ENCODE peak calls at places on chromosomes 1 and 21, in five cellular contexts. One of them, this sample, is unnamed. For H3K9me3, the result is how much of the 10 kb centered on the place peaks cover.

GRCh38 chr1:214808845-214809460 is 206.0 kb downstream of the CENPF start:
- DNase-seq in right atrium auricular region: no peak
- DNase-seq in lower lobe of right lung: no peak
- DNase-seq in left lung: no peak
- DNase-seq in AG04450: no peak
- DNase-seq in this sample: no peak

GRCh38 chr1:167912294-167912693 is 1.6 kb downstream of the ADCY10 start:
- DNase-seq in right atrium auricular region: no peak
- DNase-seq in lower lobe of right lung: no peak
- DNase-seq in left lung: no peak
- DNase-seq in AG04450: no peak
- DNase-seq in this sample: no peak

GRCh38 chr1:15525043-15525958 is 1.3 kb upstream of the CASP9 start:
- DNase-seq in right atrium auricular region: peak
- DNase-seq in lower lobe of right lung: peak
- DNase-seq in left lung: no peak
- DNase-seq in AG04450: no peak
- DNase-seq in this sample: no peak

GRCh38 chr1:147641695-147642592 is 28.4 kb downstream of the ACP6 start:
- DNase-seq in right atrium auricular region: no peak
- DNase-seq in lower lobe of right lung: no peak
- DNase-seq in left lung: no peak
- DNase-seq in AG04450: no peak
- DNase-seq in this sample: peak

GRCh38 chr1:246269466-246269865 is 237.6 kb downstream of the SMYD3 start:
- DNase-seq in right atrium auricular region: no peak
- DNase-seq in lower lobe of right lung: no peak
- DNase-seq in left lung: no peak
- DNase-seq in AG04450: no peak
- DNase-seq in this sample: no peak

GRCh38 chr1:201748331-201748730 is 80.6 kb upstream of the IPO9 start:
- DNase-seq in right atrium auricular region: no peak
- DNase-seq in lower lobe of right lung: no peak
- DNase-seq in left lung: no peak
- DNase-seq in AG04450: peak
- DNase-seq in this sample: no peak

GRCh38 chr1:236348071-236348470 is 46.0 kb upstream of the EDARADD start:
- DNase-seq in right atrium auricular region: no peak
- DNase-seq in lower lobe of right lung: no peak
- DNase-seq in left lung: no peak
- DNase-seq in AG04450: no peak
- DNase-seq in this sample: no peak

GRCh38 chr1:16984717-16985116 is 4.3 kb upstream of the MFAP2 start:
- DNase-seq in right atrium auricular region: peak
- DNase-seq in lower lobe of right lung: peak
- DNase-seq in left lung: peak
- DNase-seq in AG04450: peak
- DNase-seq in this sample: no peak

GRCh38 chr1:172375227-172375631 is 45.3 kb upstream of the C1orf105 start:
- DNase-seq in right atrium auricular region: no peak
- DNase-seq in lower lobe of right lung: no peak
- DNase-seq in left lung: no peak
- DNase-seq in AG04450: no peak
- DNase-seq in this sample: no peak

GRCh38 chr1:27968692-27969091 is 8.9 kb downstream of the XKR8 start:
- DNase-seq in right atrium auricular region: peak
- DNase-seq in lower lobe of right lung: no peak
- DNase-seq in left lung: no peak
- DNase-seq in AG04450: peak
- DNase-seq in this sample: no peak

GRCh38 chr1:27650527-27651175 is 15.7 kb upstream of the FGR start:
- DNase-seq in right atrium auricular region: no peak
- DNase-seq in lower lobe of right lung: no peak
- DNase-seq in left lung: no peak
- DNase-seq in AG04450: no peak
- DNase-seq in this sample: no peak

GRCh38 chr1:58841455-58841854 is 57.6 kb upstream of the JUN start:
- DNase-seq in right atrium auricular region: no peak
- DNase-seq in lower lobe of right lung: peak
- DNase-seq in left lung: no peak
- DNase-seq in AG04450: no peak
- DNase-seq in this sample: no peak

GRCh38 chr21:45998276-45998701 is 16.7 kb downstream of the COL6A1 start:
- DNase-seq in right atrium auricular region: peak
- DNase-seq in lower lobe of right lung: no peak
- DNase-seq in left lung: peak
- DNase-seq in AG04450: no peak
- DNase-seq in this sample: peak

GRCh38 chr1:180881806-180882509 is 30.7 kb upstream of the KIAA1614 start:
- DNase-seq in right atrium auricular region: no peak
- DNase-seq in lower lobe of right lung: no peak
- DNase-seq in left lung: no peak
- DNase-seq in AG04450: no peak
- DNase-seq in this sample: no peak

GRCh38 chr1:12745126-12745991 is 641 bp upstream of the CFAP107 start:
- DNase-seq in right atrium auricular region: no peak
- DNase-seq in lower lobe of right lung: no peak
- DNase-seq in left lung: no peak
- DNase-seq in AG04450: no peak
- DNase-seq in this sample: no peak

GRCh38 chr1:30324251-30325084 is 398.9 kb downstream of the MATN1 start:
- DNase-seq in right atrium auricular region: peak
- DNase-seq in lower lobe of right lung: no peak
- DNase-seq in left lung: no peak
- DNase-seq in AG04450: no peak
- DNase-seq in this sample: peak

GRCh38 chr21:32463889-32464300 is 51.4 kb downstream of the EVA1C start:
- DNase-seq in right atrium auricular region: peak
- DNase-seq in lower lobe of right lung: no peak
- DNase-seq in left lung: no peak
- DNase-seq in AG04450: peak
- DNase-seq in this sample: no peak

GRCh38 chr1:96927125-96927524 is 205.5 kb downstream of the PTBP2 start:
- DNase-seq in right atrium auricular region: no peak
- DNase-seq in lower lobe of right lung: no peak
- DNase-seq in left lung: no peak
- DNase-seq in AG04450: peak
- DNase-seq in this sample: no peak

GRCh38 chr1:232302376-232303049 is 327.4 kb downstream of the SIPA1L2 start:
- DNase-seq in right atrium auricular region: no peak
- DNase-seq in lower lobe of right lung: no peak
- DNase-seq in left lung: no peak
- DNase-seq in AG04450: no peak
- DNase-seq in this sample: no peak

GRCh38 chr1:175095978-175096611 is 28.5 kb downstream of the TNN start:
- DNase-seq in right atrium auricular region: peak
- DNase-seq in lower lobe of right lung: no peak
- DNase-seq in left lung: no peak
- DNase-seq in AG04450: no peak
- DNase-seq in this sample: no peak

GRCh38 chr1:170872663-170873062 is 62.7 kb upstream of the MROH9 start:
- DNase-seq in right atrium auricular region: no peak
- DNase-seq in lower lobe of right lung: no peak
- DNase-seq in left lung: no peak
- DNase-seq in AG04450: no peak
- DNase-seq in this sample: no peak

GRCh38 chr1:181083842-181084605 is 4.5 kb upstream of the IER5 start:
- DNase-seq in right atrium auricular region: no peak
- DNase-seq in lower lobe of right lung: peak
- DNase-seq in left lung: peak
- DNase-seq in AG04450: no peak
- DNase-seq in this sample: peak

GRCh38 chr1:7341145-7341900 is 429.8 kb upstream of the VAMP3 start:
- DNase-seq in right atrium auricular region: no peak
- DNase-seq in lower lobe of right lung: no peak
- DNase-seq in left lung: no peak
- DNase-seq in AG04450: no peak
- DNase-seq in this sample: no peak

GRCh38 chr1:27322569-27323116 is 680 bp downstream of the TMEM222 start:
- DNase-seq in right atrium auricular region: no peak
- DNase-seq in lower lobe of right lung: no peak
- DNase-seq in left lung: no peak
- DNase-seq in AG04450: no peak
- DNase-seq in this sample: no peak

GRCh38 chr1:88783145-88783544 is 99.1 kb downstream of the PKN2 start:
- DNase-seq in right atrium auricular region: no peak
- DNase-seq in lower lobe of right lung: no peak
- DNase-seq in left lung: no peak
- DNase-seq in AG04450: no peak
- DNase-seq in this sample: no peak

GRCh38 chr1:17176306-17177061 is 28.4 kb upstream of the PADI1 start:
- DNase-seq in right atrium auricular region: no peak
- DNase-seq in lower lobe of right lung: no peak
- DNase-seq in left lung: no peak
- DNase-seq in AG04450: no peak
- DNase-seq in this sample: no peak

GRCh38 chr21:25039461-25040380 is 567.6 kb downstream of the MRPL39 start:
- DNase-seq in right atrium auricular region: no peak
- DNase-seq in lower lobe of right lung: no peak
- DNase-seq in left lung: no peak
- DNase-seq in AG04450: no peak
- DNase-seq in this sample: no peak

GRCh38 chr1:28877132-28877781 is 37.1 kb upstream of the EPB41 start:
- DNase-seq in right atrium auricular region: peak
- DNase-seq in lower lobe of right lung: peak
- DNase-seq in left lung: peak
- DNase-seq in AG04450: peak
- DNase-seq in this sample: peak

GRCh38 chr1:203351037-203351625 is at the start of gene FMOD:
- DNase-seq in right atrium auricular region: peak
- DNase-seq in lower lobe of right lung: no peak
- DNase-seq in left lung: peak
- DNase-seq in AG04450: no peak
- DNase-seq in this sample: peak

GRCh38 chr1:214902636-214903320 is 179.8 kb upstream of the KCNK2 start:
- DNase-seq in right atrium auricular region: no peak
- DNase-seq in lower lobe of right lung: no peak
- DNase-seq in left lung: no peak
- DNase-seq in AG04450: no peak
- DNase-seq in this sample: no peak

GRCh38 chr1:235648407-235648907 is 1.1 kb downstream of the GNG4 start:
- DNase-seq in right atrium auricular region: peak
- DNase-seq in lower lobe of right lung: no peak
- DNase-seq in left lung: no peak
- DNase-seq in AG04450: no peak
- DNase-seq in this sample: no peak

GRCh38 chr1:47465605-47466004 is 27.8 kb downstream of the FOXD2 start:
- DNase-seq in right atrium auricular region: no peak
- DNase-seq in lower lobe of right lung: no peak
- DNase-seq in left lung: no peak
- DNase-seq in AG04450: no peak
- DNase-seq in this sample: no peak

GRCh38 chr21:18002393-18002792 is 183.2 kb upstream of the C21orf91 start:
- DNase-seq in right atrium auricular region: no peak
- DNase-seq in lower lobe of right lung: no peak
- DNase-seq in left lung: no peak
- DNase-seq in AG04450: no peak
- DNase-seq in this sample: no peak

GRCh38 chr1:4972761-4973320 is 318.4 kb downstream of the AJAP1 start:
- DNase-seq in right atrium auricular region: peak
- DNase-seq in lower lobe of right lung: no peak
- DNase-seq in left lung: no peak
- DNase-seq in AG04450: no peak
- DNase-seq in this sample: no peak
- H3K9me3 ChIP-seq in right atrium auricular region: under half
- H3K9me3 ChIP-seq in lower lobe of right lung: under half
- H3K9me3 ChIP-seq in left lung: under half
- H3K9me3 ChIP-seq in AG04450: half or more
- H3K9me3 ChIP-seq in this sample: under half

GRCh38 chr1:63691672-63692425 is 82.0 kb upstream of the ROR1 start:
- DNase-seq in right atrium auricular region: peak
- DNase-seq in lower lobe of right lung: no peak
- DNase-seq in left lung: no peak
- DNase-seq in AG04450: peak
- DNase-seq in this sample: peak
- H3K4me3 ChIP-seq in right atrium auricular region: no peak
- H3K4me3 ChIP-seq in lower lobe of right lung: no peak
- H3K4me3 ChIP-seq in left lung: no peak
- H3K4me3 ChIP-seq in AG04450: no peak
- H3K4me3 ChIP-seq in this sample: no peak

DNA sequence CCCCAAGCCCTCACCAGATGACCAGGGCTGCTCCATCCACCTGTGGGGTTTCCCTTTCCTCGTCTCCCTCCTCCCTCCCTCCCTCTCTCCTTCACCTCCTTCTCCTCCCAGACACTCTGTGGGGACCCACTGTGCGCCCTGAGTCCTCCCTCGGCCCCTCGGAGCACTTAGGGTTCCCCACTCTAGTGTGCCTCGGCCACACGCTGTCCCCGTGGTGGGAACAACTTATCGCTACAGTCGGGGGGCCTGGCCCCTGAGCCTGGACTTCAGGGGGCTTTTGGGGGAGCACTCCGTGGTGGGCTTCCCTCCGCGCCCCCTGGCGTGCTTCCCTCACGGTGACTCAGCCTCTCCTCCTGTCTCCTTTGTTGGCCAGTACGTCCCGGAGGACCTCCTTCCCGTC is 27.5 kb downstream of the CSTB start:
- DNase-seq in right atrium auricular region: no peak
- DNase-seq in lower lobe of right lung: no peak
- DNase-seq in left lung: no peak
- DNase-seq in AG04450: no peak
- DNase-seq in this sample: no peak
- H3K9me3 ChIP-seq in right atrium auricular region: under half
- H3K9me3 ChIP-seq in lower lobe of right lung: under half
- H3K9me3 ChIP-seq in left lung: under half
- H3K9me3 ChIP-seq in AG04450: under half
- H3K9me3 ChIP-seq in this sample: under half

DNA sequence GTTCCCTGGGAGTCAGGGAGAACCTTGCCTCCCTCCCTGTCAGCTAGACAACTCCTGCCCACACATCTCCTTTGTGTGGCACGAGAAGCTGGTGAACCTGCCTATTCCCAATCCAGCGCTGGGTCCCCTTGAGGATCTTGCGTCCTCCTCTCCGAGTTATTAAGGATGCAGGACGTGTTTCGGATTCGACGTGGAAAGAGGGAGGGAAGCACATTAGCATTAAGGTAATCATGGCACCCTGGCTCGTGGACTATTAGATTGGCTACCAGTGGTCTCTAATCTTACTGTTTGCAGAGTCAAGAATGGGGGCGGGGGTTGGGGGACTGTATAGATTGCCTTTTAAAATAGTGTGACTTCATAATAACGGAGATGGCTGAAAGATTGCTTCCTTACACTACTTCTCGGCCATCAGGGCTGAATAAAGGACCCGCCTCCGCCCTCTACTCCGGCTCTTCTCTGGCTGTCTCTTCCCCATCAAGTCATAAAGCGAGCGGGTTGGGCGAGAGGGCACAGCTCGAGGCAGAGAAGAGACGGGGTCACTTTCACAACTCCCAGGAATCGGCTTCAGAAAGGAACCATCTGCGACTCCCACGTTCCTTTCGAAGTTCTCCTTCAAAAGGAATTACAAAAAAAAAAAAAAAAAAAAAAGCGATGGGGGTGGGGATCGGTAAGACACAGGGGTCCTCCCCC is 1.7 kb downstream of the LRRC7 start:
- DNase-seq in right atrium auricular region: no peak
- DNase-seq in lower lobe of right lung: no peak
- DNase-seq in left lung: no peak
- DNase-seq in AG04450: no peak
- DNase-seq in this sample: no peak
- H3K4me3 ChIP-seq in right atrium auricular region: peak
- H3K4me3 ChIP-seq in lower lobe of right lung: no peak
- H3K4me3 ChIP-seq in left lung: no peak
- H3K4me3 ChIP-seq in AG04450: no peak
- H3K4me3 ChIP-seq in this sample: peak

GRCh38 chr1:90705910-90706309 is 11.2 kb downstream of the BARHL2 start:
- DNase-seq in right atrium auricular region: no peak
- DNase-seq in lower lobe of right lung: no peak
- DNase-seq in left lung: no peak
- DNase-seq in AG04450: no peak
- DNase-seq in this sample: no peak
- H3K9me3 ChIP-seq in right atrium auricular region: under half
- H3K9me3 ChIP-seq in lower lobe of right lung: under half
- H3K9me3 ChIP-seq in left lung: under half
- H3K9me3 ChIP-seq in AG04450: under half
- H3K9me3 ChIP-seq in this sample: under half

This sample was measured in stomach.